ENCODE peak calls at places on chromosomes 4 and X, in six cellular contexts. One of them, this sample, is unnamed.

GRCh38 chr4:184385705-184386141 is 88.6 kb downstream of the IRF2 start:
- DNase-seq in tibial artery: peak
- DNase-seq in activated CD8-positive, alpha-beta memory T cell treated with anti-CD3 and anti-CD28 coated beads, Interleukin-2, amount 50 U/mL, for 4 hours: no peak
- DNase-seq in mesenteric fat pad: no peak
- DNase-seq in activated T-helper 1 cell treated with Interleukin-2 at 50 U/mL for 16 hours: no peak
- DNase-seq in stimulated activated CD4-positive, alpha-beta T cell treated with anti-CD3 and anti-CD28 coated beads, Interleukin-1b, Interleukin-23, amount 100 ng/mL, for 1 hour: no peak
- DNase-seq in this sample: no peak

GRCh38 chrX:132407704-132408103 is 81.1 kb downstream of the MBNL3 start:
- DNase-seq in mesenteric fat pad: no peak
- DNase-seq in stimulated activated CD4-positive, alpha-beta T cell treated with anti-CD3 and anti-CD28 coated beads, Interleukin-1b, Interleukin-23, amount 100 ng/mL, for 1 hour: no peak
- DNase-seq in tibial artery: no peak
- DNase-seq in activated T-helper 1 cell treated with Interleukin-2 at 50 U/mL for 16 hours: no peak
- DNase-seq in activated CD8-positive, alpha-beta memory T cell treated with anti-CD3 and anti-CD28 coated beads, Interleukin-2, amount 50 U/mL, for 4 hours: no peak
- DNase-seq in this sample: no peak

GRCh38 chr4:150942539-150942938 is 72.5 kb downstream of the LRBA start:
- DNase-seq in tibial artery: no peak
- DNase-seq in stimulated activated CD4-positive, alpha-beta T cell treated with anti-CD3 and anti-CD28 coated beads, Interleukin-1b, Interleukin-23, amount 100 ng/mL, for 1 hour: no peak
- DNase-seq in mesenteric fat pad: no peak
- DNase-seq in activated CD8-positive, alpha-beta memory T cell treated with anti-CD3 and anti-CD28 coated beads, Interleukin-2, amount 50 U/mL, for 4 hours: no peak
- DNase-seq in activated T-helper 1 cell treated with Interleukin-2 at 50 U/mL for 16 hours: no peak
- DNase-seq in this sample: no peak

GRCh38 chr4:83771113-83771705 is 235.3 kb downstream of the GPAT3 start:
- DNase-seq in mesenteric fat pad: no peak
- DNase-seq in stimulated activated CD4-positive, alpha-beta T cell treated with anti-CD3 and anti-CD28 coated beads, Interleukin-1b, Interleukin-23, amount 100 ng/mL, for 1 hour: no peak
- DNase-seq in tibial artery: no peak
- DNase-seq in activated CD8-positive, alpha-beta memory T cell treated with anti-CD3 and anti-CD28 coated beads, Interleukin-2, amount 50 U/mL, for 4 hours: no peak
- DNase-seq in activated T-helper 1 cell treated with Interleukin-2 at 50 U/mL for 16 hours: no peak
- DNase-seq in this sample: no peak

GRCh38 chr4:8152865-8153257 is 5.8 kb downstream of the ABLIM2 start:
- DNase-seq in stimulated activated CD4-positive, alpha-beta T cell treated with anti-CD3 and anti-CD28 coated beads, Interleukin-1b, Interleukin-23, amount 100 ng/mL, for 1 hour: no peak
- DNase-seq in mesenteric fat pad: no peak
- DNase-seq in activated CD8-positive, alpha-beta memory T cell treated with anti-CD3 and anti-CD28 coated beads, Interleukin-2, amount 50 U/mL, for 4 hours: no peak
- DNase-seq in activated T-helper 1 cell treated with Interleukin-2 at 50 U/mL for 16 hours: no peak
- DNase-seq in tibial artery: no peak
- DNase-seq in this sample: no peak

GRCh38 chr4:6029254-6029653 is 11.0 kb upstream of the C4orf50 start:
- DNase-seq in mesenteric fat pad: no peak
- DNase-seq in stimulated activated CD4-positive, alpha-beta T cell treated with anti-CD3 and anti-CD28 coated beads, Interleukin-1b, Interleukin-23, amount 100 ng/mL, for 1 hour: no peak
- DNase-seq in activated CD8-positive, alpha-beta memory T cell treated with anti-CD3 and anti-CD28 coated beads, Interleukin-2, amount 50 U/mL, for 4 hours: no peak
- DNase-seq in tibial artery: no peak
- DNase-seq in activated T-helper 1 cell treated with Interleukin-2 at 50 U/mL for 16 hours: no peak
- DNase-seq in this sample: no peak

GRCh38 chr4:15982833-15983528 is 20.0 kb upstream of the FGFBP2 start:
- DNase-seq in tibial artery: no peak
- DNase-seq in activated CD8-positive, alpha-beta memory T cell treated with anti-CD3 and anti-CD28 coated beads, Interleukin-2, amount 50 U/mL, for 4 hours: no peak
- DNase-seq in activated T-helper 1 cell treated with Interleukin-2 at 50 U/mL for 16 hours: no peak
- DNase-seq in stimulated activated CD4-positive, alpha-beta T cell treated with anti-CD3 and anti-CD28 coated beads, Interleukin-1b, Interleukin-23, amount 100 ng/mL, for 1 hour: no peak
- DNase-seq in mesenteric fat pad: no peak
- DNase-seq in this sample: no peak

GRCh38 chr4:106222548-106222947 is 93.5 kb downstream of the TBCK start:
- DNase-seq in stimulated activated CD4-positive, alpha-beta T cell treated with anti-CD3 and anti-CD28 coated beads, Interleukin-1b, Interleukin-23, amount 100 ng/mL, for 1 hour: no peak
- DNase-seq in activated T-helper 1 cell treated with Interleukin-2 at 50 U/mL for 16 hours: no peak
- DNase-seq in activated CD8-positive, alpha-beta memory T cell treated with anti-CD3 and anti-CD28 coated beads, Interleukin-2, amount 50 U/mL, for 4 hours: no peak
- DNase-seq in tibial artery: no peak
- DNase-seq in mesenteric fat pad: no peak
- DNase-seq in this sample: no peak

GRCh38 chr4:54231419-54232150 is 2.5 kb downstream of the PDGFRA start:
- DNase-seq in stimulated activated CD4-positive, alpha-beta T cell treated with anti-CD3 and anti-CD28 coated beads, Interleukin-1b, Interleukin-23, amount 100 ng/mL, for 1 hour: no peak
- DNase-seq in activated CD8-positive, alpha-beta memory T cell treated with anti-CD3 and anti-CD28 coated beads, Interleukin-2, amount 50 U/mL, for 4 hours: no peak
- DNase-seq in activated T-helper 1 cell treated with Interleukin-2 at 50 U/mL for 16 hours: no peak
- DNase-seq in tibial artery: peak
- DNase-seq in mesenteric fat pad: peak
- DNase-seq in this sample: no peak

GRCh38 chrX:120672841-120673530 is 43.1 kb upstream of the C1GALT1C1 start:
- DNase-seq in activated T-helper 1 cell treated with Interleukin-2 at 50 U/mL for 16 hours: no peak
- DNase-seq in activated CD8-positive, alpha-beta memory T cell treated with anti-CD3 and anti-CD28 coated beads, Interleukin-2, amount 50 U/mL, for 4 hours: no peak
- DNase-seq in tibial artery: no peak
- DNase-seq in mesenteric fat pad: no peak
- DNase-seq in stimulated activated CD4-positive, alpha-beta T cell treated with anti-CD3 and anti-CD28 coated beads, Interleukin-1b, Interleukin-23, amount 100 ng/mL, for 1 hour: no peak
- DNase-seq in this sample: no peak

GRCh38 chr4:185634066-185634652 is 98.9 kb upstream of the PDLIM3 start:
- DNase-seq in activated CD8-positive, alpha-beta memory T cell treated with anti-CD3 and anti-CD28 coated beads, Interleukin-2, amount 50 U/mL, for 4 hours: no peak
- DNase-seq in stimulated activated CD4-positive, alpha-beta T cell treated with anti-CD3 and anti-CD28 coated beads, Interleukin-1b, Interleukin-23, amount 100 ng/mL, for 1 hour: no peak
- DNase-seq in mesenteric fat pad: no peak
- DNase-seq in activated T-helper 1 cell treated with Interleukin-2 at 50 U/mL for 16 hours: no peak
- DNase-seq in tibial artery: no peak
- DNase-seq in this sample: no peak

GRCh38 chr4:7475207-7475606 is 40.5 kb upstream of the PSAPL1 start:
- DNase-seq in stimulated activated CD4-positive, alpha-beta T cell treated with anti-CD3 and anti-CD28 coated beads, Interleukin-1b, Interleukin-23, amount 100 ng/mL, for 1 hour: no peak
- DNase-seq in tibial artery: no peak
- DNase-seq in mesenteric fat pad: no peak
- DNase-seq in activated T-helper 1 cell treated with Interleukin-2 at 50 U/mL for 16 hours: no peak
- DNase-seq in activated CD8-positive, alpha-beta memory T cell treated with anti-CD3 and anti-CD28 coated beads, Interleukin-2, amount 50 U/mL, for 4 hours: no peak
- DNase-seq in this sample: no peak